ENCODE peak calls at places on chromosomes 11 and 22, in four cellular contexts. X is HEK293T; E is HT-29; W is activated CD8-positive, alpha-beta memory T cell treated with anti-CD3 and anti-CD28 coated beads for 24 hours. S is an unnamed sample.

GRCh38 chr11:62546244-62546936 is at the start of gene AHNAK:
- DNase-seq in X (peak), W (peak), E (peak), S (peak)

GRCh38 chr11:65917434-65918210 is 1.2 kb downstream of the C11orf68 start:
- DNase-seq in X (no peak), E (no peak), W (no peak), S (no peak)

GRCh38 chr22:20316217-20316843 is 3.5 kb downstream of the DGCR6L start:
- DNase-seq in W (peak), X (no peak), E (no peak), S (no peak)

GRCh38 chr22:27317961-27318360 is 483.6 kb downstream of the MN1 start:
- DNase-seq in X (no peak), E (no peak), W (no peak), S (no peak)

GRCh38 chr11:113470233-113470632 is 5.0 kb downstream of the DRD2 start:
- DNase-seq in E (no peak), W (no peak), X (no peak), S (no peak)

GRCh38 chr11:103398829-103399228 is 289.6 kb downstream of the DYNC2H1 start:
- DNase-seq in W (no peak), E (no peak), X (no peak), S (no peak)

GRCh38 chr11:134863294-134863693 is 451.3 kb upstream of the B3GAT1 start:
- DNase-seq in W (no peak), X (no peak), E (no peak), S (no peak)

GRCh38 chr11:134266841-134267251 is 9.3 kb upstream of the GLB1L3 start:
- DNase-seq in E (peak), W (no peak), X (no peak), S (no peak)

GRCh38 chr22:49619301-49619700 is 208.4 kb downstream of the BRD1 start:
- DNase-seq in W (no peak), X (no peak), E (no peak), S (no peak)

GRCh38 chr11:47667555-47667954 is 25.2 kb upstream of the MTCH2 start:
- DNase-seq in X (no peak), W (no peak), E (no peak), S (no peak)

GRCh38 chr11:61022311-61023085 is 51.0 kb downstream of the CD6 start:
- DNase-seq in E (no peak), X (no peak), W (peak), S (no peak)

GRCh38 chr11:17828311-17828751 is 93.8 kb downstream of the KCNC1 start:
- DNase-seq in W (no peak), E (no peak), X (no peak), S (no peak)

GRCh38 chr22:37745548-37746365 is 48.9 kb downstream of the TRIOBP start:
- DNase-seq in W (peak), X (peak), E (peak), S (peak)

GRCh38 chr22:36350751-36351594 is 36.8 kb downstream of the MYH9 start:
- DNase-seq in X (no peak), W (no peak), E (no peak), S (no peak)

GRCh38 chr11:35404397-35404775 is 15.0 kb downstream of the SLC1A2 start:
- DNase-seq in E (peak), X (peak), W (no peak), S (no peak)

GRCh38 chr11:64060861-64061444 is 25.2 kb downstream of the FLRT1 start:
- DNase-seq in X (peak), E (no peak), W (peak), S (peak)

GRCh38 chr11:2547806-2548205 is 103.0 kb downstream of the KCNQ1 start:
- DNase-seq in W (no peak), X (no peak), E (no peak), S (no peak)

GRCh38 chr11:133832096-133833081 is 12.9 kb downstream of the SPATA19 start:
- DNase-seq in E (no peak), W (peak), X (no peak), S (no peak)

GRCh38 chr22:43811777-43812148 is 342 bp downstream of the EFCAB6 start:
- DNase-seq in W (no peak), X (no peak), E (no peak), S (no peak)

GRCh38 chr22:17369553-17370035 is 334 bp downstream of the CECR2 start:
- DNase-seq in X (peak), E (no peak), W (peak), S (peak)

GRCh38 chr11:63945482-63946163 is 6.8 kb downstream of the NAA40 start:
- DNase-seq in W (peak), X (peak), E (peak), S (no peak)

GRCh38 chr22:23684561-23685031 is 6.2 kb upstream of the RGL4 start:
- DNase-seq in W (peak), X (no peak), E (peak), S (no peak)

GRCh38 chr22:36439481-36440271 is 41.8 kb downstream of the TXN2 start:
- DNase-seq in E (no peak), X (peak), W (no peak), S (no peak)

GRCh38 chr11:114745150-114745671 is 66.9 kb downstream of the NXPE2 start:
- DNase-seq in E (no peak), W (no peak), X (no peak), S (no peak)

GRCh38 chr11:63961608-63962412 is 12.6 kb upstream of the COX8A start:
- DNase-seq in W (no peak), X (no peak), E (peak), S (no peak)

GRCh38 chr11:132439711-132440300 is 1069.4 kb downstream of the NTM start:
- DNase-seq in X (no peak), W (no peak), E (no peak), S (no peak)

GRCh38 chr11:124108158-124108557 is 7.1 kb upstream of the VWA5A start:
- DNase-seq in W (no peak), X (no peak), E (peak), S (no peak)